ENCODE peak calls at places on chromosomes 4 and X, in ten cellular contexts. J is psoas muscle, Z is endodermal cell, C is stomach, A is hepatocyte, I is tibial artery, Q is ovary, R is cardiac muscle cell, E is lung, N is bronchial epithelial cell. D is an unnamed sample.

GRCh38 chr4:168387091-168387490 is 68.5 kb upstream of the DDX60 start:
- DNase-seq in J (no peak), Q (no peak), R (no peak), C (no peak), N (no peak), Z (no peak), E (no peak), A (no peak), I (no peak), D (no peak)

GRCh38 chr4:156774422-156774821 is 197.2 kb downstream of the PDGFC start:
- DNase-seq in N (peak), C (no peak), I (no peak), E (no peak), R (peak), Z (no peak), Q (no peak), A (peak), J (no peak), D (peak)

GRCh38 chr4:183840311-183840710 is 64.8 kb upstream of the STOX2 start:
- DNase-seq in J (peak), A (peak), R (peak), Q (peak), N (peak), E (peak), I (peak), C (peak), Z (peak), D (peak)

GRCh38 chrX:17291998-17292658 is 82.9 kb upstream of the NHS start:
- DNase-seq in I (peak), C (no peak), Z (no peak), E (no peak), A (peak), J (no peak), Q (no peak), N (no peak), R (peak), D (no peak)

GRCh38 chr4:153522800-153523089 is 56.6 kb downstream of the TMEM131L start:
- DNase-seq in A (no peak), J (no peak), E (no peak), C (no peak), R (no peak), Q (no peak), Z (no peak), I (no peak), N (no peak), D (no peak)

GRCh38 chr4:105399535-105400161 is 74.2 kb downstream of the PPA2 start:
- DNase-seq in E (no peak), C (no peak), J (no peak), A (no peak), N (peak), Q (no peak), R (peak), Z (no peak), I (no peak), D (peak)

GRCh38 chr4:86043755-86044592 is 315.9 kb downstream of the MAPK10 start:
- DNase-seq in R (peak), N (peak), Z (peak), A (peak), I (no peak), Q (no peak), J (no peak), E (no peak), C (no peak), D (peak)

GRCh38 chrX:78574306-78574705 is 84.8 kb downstream of the RTL3 start:
- DNase-seq in I (no peak), J (no peak), Q (no peak), C (no peak), R (no peak), Z (no peak), A (no peak), E (no peak), N (no peak), D (no peak)

GRCh38 chr4:47484169-47484568 is 906 bp upstream of the ATP10D start:
- DNase-seq in E (no peak), Q (no peak), A (no peak), I (no peak), J (no peak), N (peak), C (no peak), Z (no peak), R (no peak), D (no peak)

GRCh38 chr4:41257257-41257900 is 651 bp downstream of the UCHL1 start:
- DNase-seq in A (peak), E (peak), Z (peak), I (peak), J (peak), N (no peak), C (peak), Q (peak), R (peak), D (peak)

GRCh38 chr4:54165011-54165410 is 64.1 kb upstream of the PDGFRA start:
- DNase-seq in I (no peak), C (no peak), A (no peak), N (no peak), Q (no peak), Z (no peak), J (no peak), E (no peak), R (no peak), D (no peak)

GRCh38 chrX:105260291-105261043 is 40.0 kb upstream of the TEX13A start:
- DNase-seq in R (no peak), N (no peak), E (no peak), J (no peak), C (no peak), Q (no peak), Z (peak), I (no peak), A (no peak), D (no peak)

GRCh38 chrX:134548257-134548732 is 88.3 kb downstream of the HPRT1 start:
- DNase-seq in N (no peak), J (no peak), I (no peak), Q (no peak), C (no peak), A (no peak), R (peak), E (no peak), Z (no peak), D (no peak)

GRCh38 chr4:182238355-182238931 is 4.8 kb upstream of the TENM3 start:
- DNase-seq in N (no peak), Z (peak), Q (no peak), C (no peak), E (no peak), I (no peak), R (no peak), J (no peak), A (peak), D (peak)

GRCh38 chr4:83725076-83726074 is 189.5 kb downstream of the GPAT3 start:
- DNase-seq in N (no peak), Z (no peak), R (no peak), A (no peak), C (no peak), Q (no peak), E (no peak), I (no peak), J (no peak), D (no peak)

GRCh38 chr4:87973283-87974169 is 2.0 kb upstream of the SPP1 start:
- DNase-seq in C (peak), A (peak), I (peak), Z (peak), R (peak), J (peak), N (peak), E (no peak), Q (peak), D (peak)

GRCh38 chr4:56388311-56388710 is 1.0 kb upstream of the AASDH start:
- DNase-seq in R (no peak), A (no peak), Q (no peak), Z (no peak), J (no peak), N (no peak), C (no peak), E (no peak), I (no peak), D (no peak)

GRCh38 chr4:144734522-144734921 is 88.6 kb downstream of the HHIP start:
- DNase-seq in R (no peak), Z (peak), C (no peak), Q (no peak), A (peak), E (no peak), I (no peak), J (no peak), N (peak), D (no peak)

GRCh38 chr4:56302102-56302501 is 85.2 kb downstream of the AASDH start:
- DNase-seq in Z (no peak), A (no peak), Q (no peak), C (no peak), R (no peak), I (no peak), E (no peak), N (no peak), J (no peak), D (no peak)

GRCh38 chr4:106530034-106530361 is 161.4 kb upstream of the GIMD1 start:
- DNase-seq in J (no peak), N (peak), E (no peak), I (no peak), Z (no peak), R (no peak), A (no peak), Q (no peak), C (no peak), D (no peak)

GRCh38 chr4:27911047-27911446 is 1050.4 kb downstream of the STIM2 start:
- DNase-seq in E (no peak), J (no peak), N (no peak), C (no peak), A (no peak), R (no peak), Z (no peak), Q (no peak), I (no peak), D (no peak)

GRCh38 chrX:49164589-49165360 is 2.2 kb downstream of the MAGIX start:
- DNase-seq in E (no peak), Q (no peak), A (no peak), J (no peak), Z (no peak), R (no peak), N (no peak), C (no peak), I (no peak), D (no peak)

GRCh38 chr4:150679767-150680088 is 97.8 kb downstream of the MAB21L2 start:
- DNase-seq in J (no peak), R (no peak), A (no peak), C (no peak), N (peak), Z (no peak), E (no peak), Q (no peak), I (no peak), D (no peak)

GRCh38 chr4:131063878-131064277 is 1967.9 kb downstream of the C4orf33 start:
- DNase-seq in Q (no peak), N (no peak), Z (no peak), R (no peak), C (no peak), J (no peak), I (no peak), E (no peak), A (no peak), D (no peak)

GRCh38 chrX:39112143-39112542 is 310.9 kb downstream of the MID1IP1 start:
- DNase-seq in C (no peak), I (no peak), R (peak), Q (no peak), Z (no peak), N (peak), A (no peak), J (no peak), E (no peak), D (no peak)

GRCh38 chr4:187309456-187309855 is 585.8 kb upstream of the FAT1 start:
- DNase-seq in Z (no peak), R (no peak), N (peak), C (no peak), E (no peak), A (no peak), I (no peak), Q (no peak), J (no peak), D (peak)

GRCh38 chrX:67635424-67635823 is 91.6 kb downstream of the AR start:
- DNase-seq in R (no peak), Q (no peak), I (no peak), J (no peak), C (no peak), Z (no peak), E (no peak), A (no peak), N (no peak), D (no peak)

GRCh38 chr4:22502895-22503814 is 12.7 kb downstream of the ADGRA3 start:
- DNase-seq in E (no peak), C (no peak), R (peak), Q (no peak), A (no peak), N (peak), J (no peak), I (no peak), Z (no peak), D (no peak)

GRCh38 chr4:6319530-6320150 is 50.0 kb downstream of the WFS1 start:
- DNase-seq in C (no peak), J (no peak), E (no peak), I (no peak), A (no peak), N (no peak), R (no peak), Z (no peak), Q (no peak), D (no peak)

GRCh38 chr4:79759793-79760192 is 313.2 kb downstream of the ANTXR2 start:
- DNase-seq in J (no peak), I (no peak), E (no peak), C (no peak), Q (no peak), N (no peak), A (no peak), R (no peak), Z (no peak), D (no peak)

GRCh38 chr4:8090312-8090711 is 68.3 kb downstream of the ABLIM2 start:
- DNase-seq in J (peak), Z (no peak), A (no peak), Q (no peak), C (no peak), N (peak), R (peak), E (no peak), I (no peak), D (peak)

GRCh38 chr4:13559414-13559813 is 15.1 kb upstream of the NKX3-2 start:
- DNase-seq in E (no peak), C (no peak), R (peak), J (no peak), A (no peak), I (no peak), Q (no peak), N (peak), Z (no peak), D (peak)

GRCh38 chrX:46647251-46647650 is 73.7 kb downstream of the CHST7 start:
- DNase-seq in A (no peak), I (no peak), R (no peak), J (no peak), Q (no peak), C (no peak), N (no peak), Z (no peak), E (no peak), D (no peak)
- H3K4me3 ChIP-seq in A (no peak), I (no peak), R (no peak), J (no peak), Q (no peak), C (no peak), N (no peak), Z (no peak), E (no peak), D (no peak)

GRCh38 chr4:60450054-60450453 is 750.1 kb upstream of the ADGRL3 start:
- DNase-seq in N (peak), C (no peak), I (no peak), A (no peak), E (no peak), Q (no peak), R (no peak), J (no peak), Z (peak), D (no peak)
- TF ChIP-seq CTCF in N (no peak), C (no peak), I (no peak), A (no peak), E (no peak), Q (no peak), R (no peak), J (no peak), Z (peak), D (no peak)

DNA sequence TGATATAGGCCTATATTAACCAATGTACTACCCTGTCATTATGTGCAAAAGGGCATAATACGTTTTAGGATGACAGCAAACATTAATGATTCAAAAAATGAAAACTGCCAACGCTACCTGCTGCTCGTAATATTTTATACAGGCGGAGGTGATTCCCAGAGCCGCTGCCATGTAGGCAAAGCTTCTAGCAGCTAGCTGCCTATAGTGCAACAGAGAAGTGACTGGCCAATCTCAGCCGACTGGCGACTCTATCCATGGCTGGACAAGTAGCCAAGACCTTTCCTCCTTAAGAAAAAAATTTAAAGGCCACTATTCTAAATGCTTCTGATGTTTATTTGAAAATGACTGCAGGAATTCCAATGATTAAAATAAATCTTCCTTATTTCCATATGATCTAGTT is 1.9 kb downstream of the PPARGC1A start:
- DNase-seq in E (no peak), N (no peak), Z (peak), A (no peak), C (no peak), Q (no peak), J (no peak), R (no peak), I (no peak), D (no peak)
- H3K4me3 ChIP-seq in E (no peak), N (no peak), Z (no peak), A (peak), C (peak), Q (peak), J (peak), R (peak), I (peak), D (peak)

GRCh38 chr4:39435875-39436563 is 22.7 kb downstream of the RPL9 start:
- DNase-seq in Z (no peak), R (no peak), C (no peak), E (no peak), A (no peak), I (no peak), Q (no peak), N (no peak), J (no peak), D (no peak)
- TF ChIP-seq CTCF in Z (peak), R (no peak), C (no peak), E (no peak), A (peak), I (no peak), Q (no peak), N (peak), J (no peak), D (peak)

DNA sequence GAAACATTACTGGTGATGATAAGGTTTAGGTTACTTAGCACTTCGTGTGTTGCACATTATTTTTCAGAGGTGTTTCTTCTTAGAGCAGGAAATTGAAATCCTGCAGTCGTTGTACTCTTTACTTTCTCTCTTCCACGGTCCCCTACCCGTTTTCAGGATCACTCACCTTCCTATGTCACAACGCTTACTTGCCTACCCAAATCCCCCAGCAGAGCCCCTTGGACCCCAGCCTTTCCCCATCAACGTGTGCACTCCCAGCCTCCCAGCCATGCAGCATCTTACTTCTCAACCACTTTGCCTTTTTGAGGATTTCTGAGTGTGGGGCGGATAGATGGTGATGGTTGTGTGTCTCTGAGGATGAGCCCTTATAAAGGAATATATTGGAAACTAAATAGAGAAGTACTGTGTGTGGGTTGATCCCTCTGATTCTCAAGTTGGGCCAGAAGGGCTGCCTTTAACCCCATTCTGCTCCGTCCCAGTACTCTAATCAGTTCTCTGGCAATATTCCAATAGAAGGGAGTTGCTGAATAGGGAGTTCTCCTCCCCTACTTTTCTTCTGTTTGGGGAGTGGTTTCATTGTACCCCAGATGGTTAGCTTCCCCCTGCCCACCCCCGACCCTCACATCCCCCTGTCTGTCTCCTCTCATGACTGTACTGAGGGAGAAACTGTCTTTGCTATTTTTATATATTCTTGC is 1.6 kb downstream of the MID2 start:
- DNase-seq in C (no peak), A (peak), Z (no peak), Q (no peak), J (no peak), N (no peak), I (no peak), R (peak), E (no peak), D (no peak)
- H3K4me3 ChIP-seq in C (peak), A (peak), Z (peak), Q (peak), J (peak), N (peak), I (peak), R (peak), E (peak), D (peak)

DNA sequence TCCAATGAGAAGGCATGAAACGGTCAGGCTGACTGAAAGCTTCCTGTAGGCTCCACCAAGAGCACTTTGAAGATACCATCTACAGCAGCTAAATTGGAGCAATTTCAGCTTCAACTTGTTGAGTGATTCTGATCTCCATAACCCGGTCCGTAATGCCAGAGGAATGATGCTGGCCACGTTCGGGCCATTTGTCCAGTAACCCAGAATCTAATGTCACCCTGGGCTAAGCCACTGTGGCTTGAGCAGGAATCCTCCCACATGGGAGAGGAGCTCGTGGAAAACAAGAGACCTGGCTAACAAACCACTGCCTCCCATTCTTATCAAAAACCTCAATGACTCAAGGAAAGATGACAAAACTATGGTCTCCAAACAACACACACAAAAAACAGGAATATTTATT is 14.2 kb upstream of the TCEAL4 start:
- DNase-seq in R (no peak), Z (no peak), I (no peak), A (no peak), C (no peak), E (no peak), N (no peak), Q (no peak), J (no peak), D (no peak)
- TF ChIP-seq CTCF in R (no peak), Z (no peak), I (no peak), A (no peak), C (no peak), E (no peak), N (no peak), Q (no peak), J (no peak), D (no peak)

DNA sequence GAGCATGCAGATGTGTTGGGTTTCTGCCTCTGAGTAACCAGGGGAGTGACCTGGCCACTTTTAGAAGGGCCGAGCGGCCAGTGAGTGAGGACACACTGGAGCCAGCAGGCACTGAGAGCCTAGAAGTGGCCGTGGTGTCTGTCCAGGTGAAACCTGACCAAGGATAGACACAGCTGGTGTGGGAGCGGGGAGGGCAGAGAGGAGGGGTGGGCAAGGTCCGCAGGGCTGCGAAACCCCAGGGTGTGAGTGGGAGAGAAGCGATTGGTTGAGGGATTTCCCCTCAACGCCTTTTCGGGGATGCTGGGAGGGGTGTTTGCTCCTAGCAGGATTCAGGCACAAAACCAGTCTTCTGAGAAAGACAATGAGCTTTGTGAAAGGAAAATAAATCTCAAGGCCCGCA is 33.2 kb upstream of the ARSD start:
- DNase-seq in E (no peak), Q (no peak), Z (peak), C (no peak), N (no peak), J (no peak), I (no peak), A (peak), R (no peak), D (no peak)
- H3K4me3 ChIP-seq in E (no peak), Q (no peak), Z (peak), C (no peak), N (no peak), J (no peak), I (no peak), A (no peak), R (no peak), D (no peak)